ENCODE peak calls at places on chromosomes 6 and 20, in ten cellular contexts. E, X, B, V, H, W, F, S, Z and K are unnamed samples.

GRCh38 chr6:170088349-170088951 is 202.4 kb downstream of the DLL1 start:
- DNase-seq in E (no peak), X (peak), B (peak), V (no peak), H (peak), W (peak), F (no peak), S (peak), Z (no peak), K (no peak)

GRCh38 chr20:25669826-25670422 is 26.7 kb downstream of the ZNF337 start:
- DNase-seq in E (peak), X (no peak), B (no peak), V (peak), H (no peak), W (no peak), F (no peak), S (no peak), Z (no peak), K (no peak)

GRCh38 chr6:107812370-107812769 is 11.7 kb downstream of the SCML4 start:
- DNase-seq in E (no peak), X (no peak), B (no peak), V (no peak), H (no peak), W (no peak), F (no peak), S (peak), Z (no peak), K (no peak)

GRCh38 chr20:50980071-50980681 is 21.6 kb downstream of the MOCS3 start:
- DNase-seq in E (no peak), X (no peak), B (no peak), V (no peak), H (no peak), W (no peak), F (no peak), S (peak), Z (no peak), K (no peak)

GRCh38 chr20:39899881-39900280 is 789.2 kb downstream of the MAFB start:
- DNase-seq in E (peak), X (no peak), B (no peak), V (no peak), H (no peak), W (no peak), F (no peak), S (no peak), Z (no peak), K (no peak)

GRCh38 chr20:64136004-64136710 is 28.1 kb upstream of the MYT1 start:
- DNase-seq in E (no peak), X (peak), B (peak), V (peak), H (no peak), W (peak), F (no peak), S (no peak), Z (no peak), K (no peak)

GRCh38 chr6:829646-830045 is 136.7 kb upstream of the EXOC2 start:
- DNase-seq in E (peak), X (no peak), B (no peak), V (peak), H (no peak), W (no peak), F (no peak), S (no peak), Z (no peak), K (no peak)

GRCh38 chr6:36969240-36969691 is 14.7 kb downstream of the PI16 start:
- DNase-seq in E (no peak), X (peak), B (peak), V (no peak), H (peak), W (no peak), F (peak), S (no peak), Z (no peak), K (no peak)

GRCh38 chr6:15509335-15509933 is 153.4 kb downstream of the DTNBP1 start:
- DNase-seq in E (no peak), X (no peak), B (peak), V (no peak), H (no peak), W (peak), F (no peak), S (no peak), Z (no peak), K (no peak)

GRCh38 chr20:38962044-38962897 is at the start of gene DHX35:
- DNase-seq in E (peak), X (peak), B (peak), V (peak), H (peak), W (peak), F (peak), S (peak), Z (peak), K (peak)

GRCh38 chr6:43283514-43283901 is 14.6 kb upstream of the SLC22A7 start:
- DNase-seq in E (no peak), X (no peak), B (no peak), V (peak), H (no peak), W (no peak), F (no peak), S (no peak), Z (no peak), K (no peak)

GRCh38 chr6:15654250-15654649 is 8.6 kb downstream of the DTNBP1 start:
- DNase-seq in E (no peak), X (no peak), B (no peak), V (no peak), H (no peak), W (no peak), F (no peak), S (no peak), Z (no peak), K (no peak)

GRCh38 chr6:169780571-169781091 is 29.2 kb downstream of the ERMARD start:
- DNase-seq in E (no peak), X (no peak), B (peak), V (no peak), H (no peak), W (no peak), F (no peak), S (peak), Z (no peak), K (no peak)

GRCh38 chr6:6925391-6926164 is 182.2 kb upstream of the RREB1 start:
- DNase-seq in E (no peak), X (no peak), B (no peak), V (no peak), H (no peak), W (no peak), F (no peak), S (no peak), Z (no peak), K (no peak)

GRCh38 chr6:163533443-163533842 is 118.9 kb downstream of the QKI start:
- DNase-seq in E (no peak), X (no peak), B (no peak), V (no peak), H (no peak), W (no peak), F (no peak), S (no peak), Z (no peak), K (no peak)

GRCh38 chr20:48025061-48025515 is 239.8 kb upstream of the SULF2 start:
- DNase-seq in E (peak), X (no peak), B (no peak), V (peak), H (no peak), W (peak), F (peak), S (no peak), Z (no peak), K (peak)

GRCh38 chr6:37022135-37022863 is 16.8 kb downstream of the FGD2 start:
- DNase-seq in E (no peak), X (no peak), B (no peak), V (peak), H (no peak), W (peak), F (no peak), S (no peak), Z (no peak), K (no peak)

DNA sequence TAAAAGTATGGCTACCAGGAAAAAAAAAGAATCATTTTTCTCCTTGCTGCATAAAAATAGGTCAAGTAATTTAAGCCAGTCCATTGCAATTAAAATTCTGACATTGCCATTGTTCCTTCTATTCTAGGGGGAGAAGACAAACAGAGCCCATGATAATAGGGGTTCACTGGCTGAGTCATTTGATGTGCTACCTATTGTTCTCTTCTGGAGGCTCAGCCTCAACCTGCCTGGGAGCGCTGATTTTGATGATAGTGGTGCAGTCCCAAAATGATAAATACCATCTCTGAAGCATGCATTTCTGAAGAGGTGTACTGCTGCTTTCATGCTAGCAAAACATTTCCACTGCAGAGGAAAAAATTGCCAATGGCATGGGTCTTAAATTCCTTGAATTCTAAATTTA is 5.8 kb downstream of the CITED2 start:
- DNase-seq in E (peak), X (no peak), B (no peak), V (peak), H (no peak), W (no peak), F (no peak), S (no peak), Z (no peak), K (no peak)
- H3K4me3 ChIP-seq in E (peak), X (no peak), B (no peak), V (no peak), H (no peak), W (no peak), F (no peak), S (no peak), Z (no peak), K (no peak)

DNA sequence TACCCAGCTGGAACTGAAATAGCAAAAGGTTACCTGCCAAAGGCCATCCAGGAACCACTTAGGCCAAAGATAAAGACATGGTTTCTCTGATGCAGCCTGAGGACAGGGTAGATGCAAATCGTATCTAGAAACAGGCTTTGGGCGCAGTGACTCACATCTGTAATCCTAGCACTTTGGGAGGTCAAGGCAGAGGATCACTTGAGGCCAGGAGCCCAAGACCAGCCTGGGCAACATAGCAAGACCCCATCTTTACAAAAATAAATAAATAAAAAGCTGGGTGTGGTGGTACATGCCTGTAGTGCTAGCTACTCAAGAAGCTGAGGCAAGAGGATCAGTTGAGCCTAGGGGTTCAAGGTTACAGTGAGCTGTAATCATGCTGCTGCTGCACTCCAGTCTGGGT is 52.9 kb upstream of the RNF144B start:
- DNase-seq in E (no peak), X (no peak), B (no peak), V (no peak), H (no peak), W (no peak), F (no peak), S (no peak), Z (no peak), K (no peak)
- H3K4me3 ChIP-seq in E (no peak), X (no peak), B (no peak), V (no peak), H (no peak), W (no peak), F (no peak), S (no peak), Z (no peak), K (no peak)

GRCh38 chr20:44963325-44964215 is 2.7 kb upstream of the STK4 start:
- DNase-seq in E (no peak), X (no peak), B (no peak), V (no peak), H (no peak), W (no peak), F (no peak), S (no peak), Z (no peak), K (no peak)
- H3K4me3 ChIP-seq in E (no peak), X (no peak), B (no peak), V (no peak), H (no peak), W (no peak), F (no peak), S (no peak), Z (no peak), K (no peak)

GRCh38 chr6:124963416-124964083 is 1.3 kb downstream of the RNF217 start:
- DNase-seq in E (peak), X (peak), B (no peak), V (peak), H (no peak), W (no peak), F (no peak), S (no peak), Z (no peak), K (peak)
- H3K4me3 ChIP-seq in E (peak), X (peak), B (peak), V (peak), H (peak), W (peak), F (peak), S (peak), Z (peak), K (peak)

GRCh38 chr20:58514321-58515239 is 619 bp downstream of the APCDD1L start:
- DNase-seq in E (peak), X (no peak), B (no peak), V (peak), H (no peak), W (no peak), F (no peak), S (no peak), Z (no peak), K (no peak)
- H3K4me3 ChIP-seq in E (peak), X (no peak), B (peak), V (peak), H (peak), W (peak), F (peak), S (peak), Z (peak), K (no peak)